ENCODE peak calls at places on chromosome 5, in four cellular contexts. One of them, this sample, is unnamed.

GRCh38 chr5:33272288-33272687 is 168.5 kb upstream of the TARS1 start:
- DNase-seq in H1: no peak
- DNase-seq in mesendoderm: no peak
- DNase-seq in IMR-90: peak
- DNase-seq in this sample: no peak

GRCh38 chr5:180040287-180041214 is 31.0 kb downstream of the RNF130 start:
- DNase-seq in mesendoderm: no peak
- DNase-seq in IMR-90: no peak
- DNase-seq in H1: no peak
- DNase-seq in this sample: no peak

GRCh38 chr5:122170630-122171029 is 41.3 kb downstream of the ZNF474 start:
- DNase-seq in mesendoderm: peak
- DNase-seq in H1: no peak
- DNase-seq in IMR-90: peak
- DNase-seq in this sample: peak

GRCh38 chr5:97820138-97820537 is 637.1 kb upstream of the RIOK2 start:
- DNase-seq in H1: no peak
- DNase-seq in IMR-90: no peak
- DNase-seq in mesendoderm: no peak
- DNase-seq in this sample: no peak

GRCh38 chr5:2917524-2917923 is 166.0 kb upstream of the IRX2 start:
- DNase-seq in mesendoderm: no peak
- DNase-seq in IMR-90: no peak
- DNase-seq in H1: peak
- DNase-seq in this sample: no peak

GRCh38 chr5:79935992-79936643 is 54.9 kb downstream of the MTX3 start:
- DNase-seq in mesendoderm: peak
- DNase-seq in IMR-90: peak
- DNase-seq in H1: no peak
- DNase-seq in this sample: no peak

GRCh38 chr5:38996123-38996522 is 78.1 kb downstream of the RICTOR start:
- DNase-seq in H1: no peak
- DNase-seq in mesendoderm: no peak
- DNase-seq in IMR-90: no peak
- DNase-seq in this sample: no peak

GRCh38 chr5:59608745-59609144 is 284.8 kb downstream of the PDE4D start:
- DNase-seq in mesendoderm: no peak
- DNase-seq in H1: no peak
- DNase-seq in IMR-90: no peak
- DNase-seq in this sample: no peak

GRCh38 chr5:15538516-15538915 is 38.5 kb downstream of the FBXL7 start:
- DNase-seq in H1: no peak
- DNase-seq in mesendoderm: no peak
- DNase-seq in IMR-90: no peak
- DNase-seq in this sample: no peak

GRCh38 chr5:126809932-126810331 is 33.0 kb downstream of the LMNB1 start:
- DNase-seq in mesendoderm: no peak
- DNase-seq in IMR-90: no peak
- DNase-seq in H1: no peak
- DNase-seq in this sample: no peak

GRCh38 chr5:4700886-4701285 is 439.2 kb upstream of the ADAMTS16 start:
- DNase-seq in H1: no peak
- DNase-seq in IMR-90: no peak
- DNase-seq in mesendoderm: no peak
- DNase-seq in this sample: no peak

GRCh38 chr5:175567954-175568353 is 89.6 kb downstream of the SFXN1 start:
- DNase-seq in H1: no peak
- DNase-seq in mesendoderm: no peak
- DNase-seq in IMR-90: no peak
- DNase-seq in this sample: no peak

GRCh38 chr5:135007305-135007704 is 26.7 kb downstream of the PITX1 start:
- DNase-seq in mesendoderm: no peak
- DNase-seq in H1: no peak
- DNase-seq in IMR-90: no peak
- DNase-seq in this sample: no peak

GRCh38 chr5:174998131-174998730 is 273.8 kb downstream of the MSX2 start:
- DNase-seq in mesendoderm: no peak
- DNase-seq in H1: no peak
- DNase-seq in IMR-90: no peak
- DNase-seq in this sample: no peak

GRCh38 chr5:96388186-96388585 is 44.9 kb downstream of the PCSK1 start:
- DNase-seq in mesendoderm: no peak
- DNase-seq in H1: no peak
- DNase-seq in IMR-90: peak
- DNase-seq in this sample: no peak

GRCh38 chr5:81506378-81506777 is 112.4 kb upstream of the ACOT12 start:
- DNase-seq in mesendoderm: no peak
- DNase-seq in H1: no peak
- DNase-seq in IMR-90: no peak
- DNase-seq in this sample: no peak

GRCh38 chr5:50667079-50667652 is 729 bp downstream of the PARP8 start:
- DNase-seq in mesendoderm: peak
- DNase-seq in H1: peak
- DNase-seq in IMR-90: peak
- DNase-seq in this sample: peak

GRCh38 chr5:117497626-117498025 is 923.0 kb upstream of the SEMA6A start:
- DNase-seq in IMR-90: no peak
- DNase-seq in H1: no peak
- DNase-seq in mesendoderm: no peak
- DNase-seq in this sample: no peak

GRCh38 chr5:166672431-166672830 is 1619.0 kb upstream of the WWC1 start:
- DNase-seq in mesendoderm: peak
- DNase-seq in IMR-90: no peak
- DNase-seq in H1: no peak
- DNase-seq in this sample: no peak

GRCh38 chr5:109612278-109612905 is 77.3 kb upstream of the MAN2A1 start:
- DNase-seq in mesendoderm: no peak
- DNase-seq in H1: no peak
- DNase-seq in IMR-90: no peak
- DNase-seq in this sample: no peak

GRCh38 chr5:40017151-40017550 is 592.4 kb upstream of the DAB2 start:
- DNase-seq in mesendoderm: no peak
- DNase-seq in H1: no peak
- DNase-seq in IMR-90: no peak
- DNase-seq in this sample: no peak

GRCh38 chr5:1516615-1517601 is 6.9 kb downstream of the LPCAT1 start:
- DNase-seq in mesendoderm: peak
- DNase-seq in H1: peak
- DNase-seq in IMR-90: peak
- DNase-seq in this sample: peak

GRCh38 chr5:57113486-57113885 is 60.4 kb upstream of the GPBP1 start:
- DNase-seq in IMR-90: no peak
- DNase-seq in H1: no peak
- DNase-seq in mesendoderm: no peak
- DNase-seq in this sample: no peak

GRCh38 chr5:33489481-33490067 is 48.8 kb downstream of the TARS1 start:
- DNase-seq in IMR-90: no peak
- DNase-seq in mesendoderm: no peak
- DNase-seq in H1: no peak
- DNase-seq in this sample: peak

GRCh38 chr5:118698774-118699173 is 289.6 kb downstream of the DTWD2 start:
- DNase-seq in H1: no peak
- DNase-seq in mesendoderm: peak
- DNase-seq in IMR-90: no peak
- DNase-seq in this sample: peak

GRCh38 chr5:173119719-173120118 is 24.6 kb upstream of the BNIP1 start:
- DNase-seq in H1: no peak
- DNase-seq in IMR-90: no peak
- DNase-seq in mesendoderm: no peak
- DNase-seq in this sample: no peak

DNA sequence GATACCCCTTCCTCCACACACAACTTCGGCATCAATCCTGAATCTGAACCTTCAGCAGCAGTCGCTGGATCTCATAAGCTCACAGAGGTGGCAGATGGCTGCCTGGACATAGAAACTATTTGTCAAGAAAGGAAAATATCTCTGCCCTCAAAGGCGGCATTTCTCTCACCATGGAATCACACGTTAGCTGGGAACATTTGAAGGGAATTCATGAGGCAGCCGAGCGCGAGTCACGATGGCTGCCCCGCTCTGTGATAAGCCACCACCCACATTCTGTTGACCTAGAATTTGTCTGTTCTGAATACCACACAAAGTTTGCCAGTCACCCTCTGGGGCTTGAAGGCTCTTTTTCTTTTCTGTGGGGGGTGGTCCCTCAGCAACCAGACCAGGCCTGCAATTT is 157.9 kb downstream of the FSTL4 start:
- DNase-seq in IMR-90: no peak
- DNase-seq in mesendoderm: no peak
- DNase-seq in H1: no peak
- DNase-seq in this sample: no peak
- H3K4me2 ChIP-seq in IMR-90: no peak
- H3K4me2 ChIP-seq in mesendoderm: no peak
- H3K4me2 ChIP-seq in H1: no peak
- H3K4me2 ChIP-seq in this sample: no peak

GRCh38 chr5:21802869-21803490 is 1050.2 kb downstream of the CDH12 start:
- DNase-seq in mesendoderm: peak
- DNase-seq in H1: no peak
- DNase-seq in IMR-90: peak
- DNase-seq in this sample: no peak
- H4K5ac ChIP-seq in mesendoderm: no peak
- H4K5ac ChIP-seq in H1: no peak
- H4K5ac ChIP-seq in IMR-90: no peak
- H4K5ac ChIP-seq in this sample: no peak

GRCh38 chr5:159850192-159850573 is 66.1 kb upstream of the ADRA1B start:
- DNase-seq in H1: no peak
- DNase-seq in IMR-90: peak
- DNase-seq in mesendoderm: no peak
- DNase-seq in this sample: no peak
- H3K4me2 ChIP-seq in H1: no peak
- H3K4me2 ChIP-seq in IMR-90: no peak
- H3K4me2 ChIP-seq in mesendoderm: no peak
- H3K4me2 ChIP-seq in this sample: no peak

GRCh38 chr5:103624035-103624461 is 61.5 kb upstream of the NUDT12 start:
- DNase-seq in H1: no peak
- DNase-seq in IMR-90: peak
- DNase-seq in mesendoderm: no peak
- DNase-seq in this sample: no peak
- H4K5ac ChIP-seq in H1: no peak
- H4K5ac ChIP-seq in IMR-90: no peak
- H4K5ac ChIP-seq in mesendoderm: no peak
- H4K5ac ChIP-seq in this sample: no peak

GRCh38 chr5:157252741-157253465 is 13.0 kb upstream of the CYFIP2 start:
- DNase-seq in H1: no peak
- DNase-seq in IMR-90: peak
- DNase-seq in mesendoderm: no peak
- DNase-seq in this sample: no peak
- H3K4me2 ChIP-seq in H1: no peak
- H3K4me2 ChIP-seq in IMR-90: no peak
- H3K4me2 ChIP-seq in mesendoderm: no peak
- H3K4me2 ChIP-seq in this sample: no peak

GRCh38 chr5:123300266-123300665 is 122.9 kb downstream of the CEP120 start:
- DNase-seq in IMR-90: no peak
- DNase-seq in mesendoderm: no peak
- DNase-seq in H1: no peak
- DNase-seq in this sample: no peak
- H4K5ac ChIP-seq in IMR-90: no peak
- H4K5ac ChIP-seq in mesendoderm: no peak
- H4K5ac ChIP-seq in H1: peak
- H4K5ac ChIP-seq in this sample: no peak

GRCh38 chr5:37849641-37850040 is 9.8 kb upstream of the GDNF start:
- DNase-seq in H1: no peak
- DNase-seq in IMR-90: no peak
- DNase-seq in mesendoderm: no peak
- DNase-seq in this sample: no peak

GRCh38 chr5:37846786-37847310 is 7.0 kb upstream of the GDNF start:
- DNase-seq in H1: no peak
- DNase-seq in IMR-90: no peak
- DNase-seq in mesendoderm: peak
- DNase-seq in this sample: no peak

GRCh38 chr5:37851305-37851704 is 11.5 kb upstream of the GDNF start:
- DNase-seq in IMR-90: no peak
- DNase-seq in H1: no peak
- DNase-seq in mesendoderm: no peak
- DNase-seq in this sample: no peak

GRCh38 chr5:37850128-37850865 is 10.5 kb upstream of the GDNF start:
- DNase-seq in mesendoderm: no peak
- DNase-seq in IMR-90: peak
- DNase-seq in H1: no peak
- DNase-seq in this sample: no peak

DNA sequence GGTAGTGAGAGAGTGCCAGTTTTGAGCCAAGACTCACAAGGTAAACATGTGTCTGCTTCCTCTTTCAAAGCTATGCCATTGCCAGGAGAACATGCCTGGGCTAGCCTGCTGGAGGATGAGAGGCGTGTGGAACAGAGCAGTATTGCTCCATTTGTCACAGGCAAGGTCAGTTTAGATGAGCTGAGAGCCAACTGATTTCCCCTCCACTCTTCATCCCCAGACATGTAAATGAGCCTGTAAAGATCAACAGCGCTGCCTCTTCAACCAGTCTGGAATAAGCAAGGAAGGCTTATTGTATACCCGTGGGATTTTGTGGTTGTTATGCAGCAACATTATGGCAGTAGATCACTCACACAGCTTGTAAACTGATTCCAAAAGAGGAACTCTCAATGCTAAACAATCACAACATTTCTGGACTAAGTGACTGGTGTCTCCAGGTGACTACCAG is 8.2 kb upstream of the GDNF start:
- DNase-seq in H1: no peak
- DNase-seq in mesendoderm: peak
- DNase-seq in IMR-90: peak
- DNase-seq in this sample: peak
- H3K4me2 ChIP-seq in H1: no peak
- H3K4me2 ChIP-seq in mesendoderm: no peak
- H3K4me2 ChIP-seq in IMR-90: no peak
- H3K4me2 ChIP-seq in this sample: no peak

DNA sequence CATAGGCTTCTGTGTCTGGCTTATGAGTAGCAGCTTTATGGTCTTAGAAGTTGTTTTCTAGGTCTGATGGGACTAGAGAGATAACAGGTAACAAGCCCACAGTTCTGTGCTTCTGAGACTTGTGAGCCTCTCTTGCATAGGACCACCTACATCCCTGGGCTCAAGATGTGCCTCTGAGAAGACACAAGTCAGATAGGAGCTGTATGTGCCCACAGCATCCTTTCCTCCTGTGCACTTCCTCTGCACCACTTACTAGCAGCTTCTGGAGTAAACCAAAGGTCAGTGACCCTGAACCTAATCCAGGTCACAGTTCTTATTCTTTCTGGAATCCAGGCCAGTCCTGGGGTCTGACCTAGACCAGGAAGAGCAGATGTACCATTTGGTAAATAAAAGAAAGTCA is 40.0 kb downstream of the GALNT10 start:
- DNase-seq in IMR-90: no peak
- DNase-seq in H1: no peak
- DNase-seq in mesendoderm: no peak
- DNase-seq in this sample: no peak
- H4K5ac ChIP-seq in IMR-90: no peak
- H4K5ac ChIP-seq in H1: no peak
- H4K5ac ChIP-seq in mesendoderm: no peak
- H4K5ac ChIP-seq in this sample: no peak